ENCODE peak calls at places on chromosome 12, in eight cellular contexts. B is A549; S is lung; V is mammary epithelial cell; R is mesenchymal stem cell; U is CD8-positive, alpha-beta memory T cell; J is IMR-90; P is ascending aorta. W is an unnamed sample. For H3K4me1, the result is how much of the 10 kb centered on the place peaks cover.

GRCh38 chr12:49665384-49665783 is 41.8 kb downstream of the FMNL3 start:
- DNase-seq in B (no peak), S (no peak), V (no peak), R (no peak), U (no peak), J (no peak), P (no peak), W (no peak)

GRCh38 chr12:78171082-78171481 is 340.4 kb downstream of the NAV3 start:
- DNase-seq in B (no peak), S (no peak), V (no peak), R (no peak), U (no peak), J (no peak), P (no peak), W (no peak)

GRCh38 chr12:107844312-107844921 is 69.9 kb downstream of the ASCL4 start:
- DNase-seq in B (no peak), S (no peak), V (no peak), R (no peak), U (no peak), J (no peak), P (no peak), W (no peak)

GRCh38 chr12:108854055-108854452 is 3.3 kb downstream of the SSH1 start:
- DNase-seq in B (no peak), S (no peak), V (peak), R (peak), U (no peak), J (peak), P (no peak), W (no peak)

GRCh38 chr12:66956300-66956699 is 277.4 kb upstream of the GRIP1 start:
- DNase-seq in B (no peak), S (no peak), V (no peak), R (no peak), U (no peak), J (no peak), P (no peak), W (no peak)

GRCh38 chr12:132275110-132275531 is 54.3 kb downstream of the GALNT9 start:
- DNase-seq in B (peak), S (no peak), V (no peak), R (no peak), U (no peak), J (peak), P (no peak), W (no peak)

GRCh38 chr12:14841761-14842160 is 1.6 kb downstream of the ART4 start:
- DNase-seq in B (peak), S (peak), V (peak), R (peak), U (no peak), J (peak), P (peak), W (no peak)

GRCh38 chr12:50655374-50655921 is 108.5 kb upstream of the ATF1 start:
- DNase-seq in B (no peak), S (no peak), V (no peak), R (no peak), U (no peak), J (no peak), P (no peak), W (no peak)

GRCh38 chr12:77339610-77340009 is 274.2 kb upstream of the E2F7 start:
- DNase-seq in B (no peak), S (no peak), V (peak), R (no peak), U (no peak), J (peak), P (no peak), W (no peak)

GRCh38 chr12:102917026-102917787 is at the start of gene PAH:
- DNase-seq in B (no peak), S (no peak), V (no peak), R (no peak), U (peak), J (no peak), P (no peak), W (peak)

GRCh38 chr12:102913453-102914226 is 3.4 kb downstream of the PAH start:
- DNase-seq in B (no peak), S (no peak), V (no peak), R (no peak), U (no peak), J (no peak), P (no peak), W (no peak)

GRCh38 chr12:102918840-102919239 is 1.8 kb upstream of the PAH start:
- DNase-seq in B (no peak), S (no peak), V (no peak), R (no peak), U (no peak), J (no peak), P (no peak), W (no peak)

GRCh38 chr12:102920271-102920670 is 3.2 kb upstream of the PAH start:
- DNase-seq in B (no peak), S (no peak), V (no peak), R (no peak), U (no peak), J (no peak), P (no peak), W (no peak)

GRCh38 chr12:102916252-102917025 is 605 bp downstream of the PAH start:
- DNase-seq in B (no peak), S (no peak), V (no peak), R (no peak), U (no peak), J (no peak), P (no peak), W (no peak)
- H3K4me1 ChIP-seq in B (under half), S (under half), V (under half), R (under half), U (under half), J (under half), P (under half), W (under half)

GRCh38 chr12:42585175-42585845 is 4.2 kb downstream of the PRICKLE1 start:
- DNase-seq in B (no peak), S (no peak), V (peak), R (no peak), U (no peak), J (no peak), P (no peak), W (no peak)
- H3K4me1 ChIP-seq in B (under half), S (under half), V (under half), R (under half), U (under half), J (under half), P (under half), W (under half)

GRCh38 chr12:75708829-75709228 is 197.4 kb upstream of the KRR1 start:
- DNase-seq in B (no peak), S (no peak), V (no peak), R (no peak), U (no peak), J (no peak), P (no peak), W (no peak)
- H3K4me1 ChIP-seq in B (half or more), S (under half), V (under half), R (under half), U (under half), J (under half), P (under half), W (under half)

GRCh38 chr12:31387466-31387865 is 61.5 kb upstream of the SINHCAF start:
- DNase-seq in B (no peak), S (no peak), V (peak), R (no peak), U (no peak), J (no peak), P (no peak), W (no peak)
- H3K4me1 ChIP-seq in B (under half), S (under half), V (under half), R (under half), U (under half), J (under half), P (under half), W (under half)

DNA sequence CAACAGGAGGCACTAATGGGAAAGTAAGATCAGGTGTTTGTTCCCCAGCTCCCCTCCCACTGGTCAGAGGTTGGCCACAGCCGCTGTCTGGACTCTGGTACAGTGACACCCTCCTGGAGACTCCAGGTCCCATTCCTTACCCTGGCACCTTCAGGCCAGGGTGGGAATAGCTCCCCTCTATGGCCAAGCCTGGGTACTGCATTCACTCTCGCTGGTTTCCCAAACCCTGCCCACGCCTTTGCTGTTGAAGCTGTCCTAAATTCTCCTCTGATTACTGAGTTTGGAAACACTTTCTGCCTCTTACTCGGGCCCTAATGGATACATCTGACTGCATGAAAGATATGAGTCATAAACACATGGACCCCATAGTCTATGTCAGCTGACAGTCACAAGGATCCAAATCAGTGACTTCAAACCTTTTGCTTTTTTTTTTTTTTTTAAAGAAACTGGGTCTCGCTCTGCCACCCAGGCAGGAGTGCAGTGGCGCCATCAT is 17.9 kb downstream of the HRK start:
- DNase-seq in B (no peak), S (no peak), V (no peak), R (peak), U (no peak), J (peak), P (no peak), W (no peak)
- H3K4me1 ChIP-seq in B (under half), S (under half), V (under half), R (under half), U (under half), J (under half), P (under half), W (under half)

DNA sequence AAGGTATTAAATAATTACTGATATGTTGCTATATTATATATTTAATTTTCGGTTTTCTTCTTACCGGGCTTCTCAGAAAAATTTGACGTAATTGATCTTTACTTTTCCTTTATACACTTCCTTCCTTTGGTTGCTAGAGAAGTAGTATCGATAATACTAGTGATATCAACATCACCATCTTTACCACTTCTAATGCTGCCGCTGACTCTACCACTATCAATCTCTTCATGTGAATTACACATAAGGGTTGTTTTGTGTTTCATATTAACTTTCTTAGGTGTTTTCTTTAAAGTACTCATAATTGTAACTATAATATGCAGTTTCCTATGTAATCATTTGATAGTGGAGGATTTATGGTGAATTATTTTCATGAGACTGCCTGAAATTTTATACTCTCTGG is 30.9 kb upstream of the KLRF1 start:
- DNase-seq in B (no peak), S (no peak), V (no peak), R (no peak), U (no peak), J (no peak), P (no peak), W (no peak)
- H3K4me1 ChIP-seq in B (under half), S (under half), V (under half), R (under half), U (half or more), J (under half), P (under half), W (under half)